ENCODE peak calls at places on chromosomes 1 and 21, in four cellular contexts. Z, Y, F and P are unnamed samples.

GRCh38 chr1:185291159-185291558 is 25.9 kb downstream of the IVNS1ABP start:
- DNase-seq in F (no peak), Y (no peak), Z (no peak), P (no peak)

GRCh38 chr1:145962157-145963102 is 1.9 kb downstream of the ANKRD34A start:
- DNase-seq in Y (peak), Z (no peak), F (no peak), P (peak)

GRCh38 chr1:160146107-160146506 is 5.3 kb upstream of the ATP1A4 start:
- DNase-seq in Z (no peak), Y (no peak), F (no peak), P (no peak)

GRCh38 chr1:115976062-115976899 is at the start of gene SLC22A15:
- DNase-seq in F (peak), Z (peak), Y (peak), P (peak)

GRCh38 chr1:106080608-106081325 is 975.7 kb upstream of the PRMT6 start:
- DNase-seq in Z (no peak), F (peak), Y (peak), P (no peak)

GRCh38 chr21:32908529-32908928 is 117.2 kb upstream of the OLIG2 start:
- DNase-seq in F (no peak), Y (no peak), Z (no peak), P (peak)

GRCh38 chr1:65207317-65207716 is 59.3 kb downstream of the AK4 start:
- DNase-seq in F (no peak), Z (no peak), Y (no peak), P (no peak)

GRCh38 chr1:229874609-229875008 is 192.4 kb upstream of the GALNT2 start:
- DNase-seq in F (no peak), Z (no peak), Y (no peak), P (no peak)

GRCh38 chr1:244387415-244387814 is 64.3 kb downstream of the ADSS2 start:
- DNase-seq in Z (no peak), F (no peak), Y (no peak), P (no peak)

GRCh38 chr21:41673596-41674335 is 93.1 kb downstream of the RIPK4 start:
- DNase-seq in F (no peak), Y (no peak), Z (no peak), P (no peak)

GRCh38 chr1:199774433-199775089 is 252.9 kb upstream of the NR5A2 start:
- DNase-seq in Y (peak), F (no peak), Z (no peak), P (no peak)

GRCh38 chr1:26059906-26060305 is 7.5 kb downstream of the TRIM63 start:
- DNase-seq in Z (no peak), Y (no peak), F (no peak), P (peak)

GRCh38 chr1:212030936-212031528 is 4.3 kb downstream of the INTS7 start:
- DNase-seq in Y (peak), F (no peak), Z (no peak), P (no peak)

GRCh38 chr1:93461236-93461635 is 13.3 kb downstream of the FNBP1L start:
- DNase-seq in Z (no peak), F (no peak), Y (no peak), P (no peak)

GRCh38 chr1:96559181-96559580 is 162.4 kb upstream of the PTBP2 start:
- DNase-seq in F (no peak), Z (no peak), Y (peak), P (no peak)

GRCh38 chr1:31872658-31873636 is 57.1 kb upstream of the SPOCD1 start:
- DNase-seq in Z (no peak), F (no peak), Y (no peak), P (no peak)

GRCh38 chr21:38476385-38476784 is 21.9 kb downstream of the ERG start:
- DNase-seq in Y (no peak), F (peak), Z (no peak), P (peak)

GRCh38 chr1:14120895-14121294 is 420.9 kb downstream of the PRDM2 start:
- DNase-seq in F (no peak), Y (peak), Z (no peak), P (no peak)

GRCh38 chr21:45590246-45590725 is 48.0 kb upstream of the SLC19A1 start:
- DNase-seq in F (peak), Y (peak), Z (peak), P (peak)

GRCh38 chr1:64082459-64082858 is 121.0 kb upstream of the UBE2U start:
- DNase-seq in F (no peak), Y (peak), Z (no peak), P (peak)

GRCh38 chr1:51515982-51516638 is 3.0 kb downstream of the EPS15 start:
- DNase-seq in Z (no peak), Y (no peak), F (no peak), P (no peak)

GRCh38 chr21:31446206-31446900 is 102.3 kb upstream of the TIAM1 start:
- DNase-seq in Z (no peak), F (no peak), Y (no peak), P (no peak)

GRCh38 chr1:228687562-228687961 is 47.7 kb upstream of the RHOU start:
- DNase-seq in F (no peak), Y (no peak), Z (no peak), P (no peak)

GRCh38 chr1:27671964-27672749 is at the start of gene IFI6:
- DNase-seq in F (peak), Z (peak), Y (peak), P (peak)